ENCODE peak calls at places on chromosomes 1 and 21, in six cellular contexts. R is endothelial cell of umbilical vein, Y is GM12878, J is A549, X is K562, Q is HepG2. H is an unnamed sample.

GRCh38 chr1:44212355-44213221 is 683 bp upstream of the DMAP1 start:
- DNase-seq in R (no peak), Y (peak), J (no peak), X (peak), Q (no peak), H (peak)

GRCh38 chr1:111234866-111235265 is 7.4 kb downstream of the CHI3L2 start:
- DNase-seq in R (no peak), Y (no peak), J (peak), X (no peak), Q (no peak), H (no peak)

GRCh38 chr1:168243636-168244212 is 17.9 kb downstream of the SFT2D2 start:
- DNase-seq in R (no peak), Y (no peak), J (no peak), X (no peak), Q (no peak), H (no peak)

GRCh38 chr1:3195966-3196515 is 127.0 kb downstream of the PRDM16 start:
- DNase-seq in R (no peak), Y (no peak), J (no peak), X (no peak), Q (no peak), H (no peak)

GRCh38 chr1:18440385-18441226 is 40.1 kb upstream of the KLHDC7A start:
- DNase-seq in R (no peak), Y (no peak), J (no peak), X (no peak), Q (no peak), H (no peak)

GRCh38 chr1:61215676-61216289 is 133.4 kb downstream of the NFIA start:
- DNase-seq in R (no peak), Y (no peak), J (no peak), X (no peak), Q (peak), H (no peak)

GRCh38 chr21:42460391-42461184 is 35.4 kb downstream of the RSPH1 start:
- DNase-seq in R (no peak), Y (peak), J (no peak), X (no peak), Q (no peak), H (no peak)

GRCh38 chr1:155960081-155960745 is 18.1 kb downstream of the ARHGEF2 start:
- DNase-seq in R (no peak), Y (no peak), J (no peak), X (no peak), Q (no peak), H (no peak)

GRCh38 chr1:230867903-230868735 is at the start of gene C1orf198:
- DNase-seq in R (peak), Y (no peak), J (peak), X (peak), Q (peak), H (peak)

GRCh38 chr1:59771361-59771760 is 43.4 kb upstream of the HOOK1 start:
- DNase-seq in R (no peak), Y (no peak), J (no peak), X (no peak), Q (no peak), H (no peak)

GRCh38 chr1:59769412-59770095 is 45.2 kb upstream of the HOOK1 start:
- DNase-seq in R (no peak), Y (no peak), J (no peak), X (no peak), Q (no peak), H (no peak)

GRCh38 chr1:59766463-59766862 is 48.3 kb upstream of the HOOK1 start:
- DNase-seq in R (no peak), Y (no peak), J (no peak), X (no peak), Q (no peak), H (no peak)

GRCh38 chr1:59767119-59767518 is 47.6 kb upstream of the HOOK1 start:
- DNase-seq in R (peak), Y (no peak), J (no peak), X (no peak), Q (peak), H (no peak)

DNA sequence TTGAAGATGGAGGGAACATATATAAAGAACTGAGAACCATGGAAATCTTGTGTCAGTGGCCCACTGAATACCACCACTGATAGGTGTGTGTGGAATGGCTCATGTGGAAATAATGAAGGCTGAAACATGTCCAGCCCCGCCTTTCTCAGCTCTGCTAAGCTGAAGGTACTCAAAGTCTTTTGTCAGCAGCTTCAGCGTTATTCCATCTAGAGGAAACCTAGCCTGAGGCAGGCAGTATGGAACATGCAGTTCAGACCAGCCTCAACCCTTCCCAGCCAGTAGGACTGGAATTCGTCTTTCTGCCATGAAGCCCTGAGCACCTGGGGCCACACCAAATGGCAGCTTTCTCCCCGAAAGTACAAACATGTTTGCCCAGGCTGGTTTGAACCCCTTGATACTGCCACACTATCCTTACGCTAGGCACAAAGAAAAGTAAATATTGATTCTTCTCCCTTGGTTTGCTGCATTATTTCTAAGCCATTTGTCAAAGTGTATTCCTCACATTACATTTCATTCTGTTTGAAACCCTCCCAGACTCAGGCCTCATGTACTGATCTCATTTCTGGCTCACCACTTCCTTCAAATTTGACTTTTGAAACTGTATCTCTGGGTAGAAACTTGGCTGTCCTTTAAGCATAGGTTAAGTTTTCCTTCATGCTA is 45.9 kb upstream of the HOOK1 start:
- DNase-seq in R (no peak), Y (no peak), J (no peak), X (no peak), Q (peak), H (no peak)
- TF ChIP-seq MYC in R (no peak), Y (no peak), J (no peak), X (no peak), Q (no peak), H (no peak)

GRCh38 chr21:36055551-36055950 is 4.8 kb downstream of the SETD4 start:
- DNase-seq in R (no peak), Y (no peak), J (no peak), X (no peak), Q (no peak), H (no peak)

GRCh38 chr21:36063375-36064084 is 3.2 kb upstream of the SETD4 start:
- DNase-seq in R (no peak), Y (no peak), J (no peak), X (no peak), Q (no peak), H (no peak)

GRCh38 chr21:36061445-36061844 is 1.1 kb upstream of the SETD4 start:
- DNase-seq in R (no peak), Y (no peak), J (no peak), X (no peak), Q (no peak), H (no peak)

GRCh38 chr21:36060159-36060921 is at the start of gene SETD4:
- DNase-seq in R (peak), Y (peak), J (peak), X (peak), Q (peak), H (peak)

DNA sequence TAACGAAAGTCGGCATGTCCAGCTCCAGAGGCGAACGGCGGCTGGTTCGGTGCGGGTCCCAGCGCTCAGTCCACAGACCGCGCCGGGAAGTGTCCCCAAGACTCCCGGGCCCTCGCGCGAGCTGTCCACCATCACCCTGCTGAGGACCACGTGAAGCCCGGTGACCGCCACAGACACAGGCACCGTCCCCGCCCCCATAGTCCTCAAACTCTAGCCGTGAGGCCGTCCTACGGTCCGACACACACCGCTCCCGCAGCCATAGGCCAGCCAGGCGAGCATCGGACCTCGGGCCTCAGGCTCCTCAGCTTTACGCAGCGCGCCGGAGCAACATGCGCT is 535 bp downstream of the SETD4 start:
- DNase-seq in R (no peak), Y (no peak), J (no peak), X (peak), Q (no peak), H (peak)
- TF ChIP-seq MAX in R (no peak), Y (no peak), J (no peak), X (no peak), Q (peak), H (peak)

GRCh38 chr1:54819195-54819536 is 18.0 kb upstream of the TTC22 start:
- DNase-seq in R (no peak), Y (no peak), J (no peak), X (no peak), Q (no peak), H (no peak)
- TF ChIP-seq MYC in R (no peak), Y (no peak), J (no peak), X (no peak), Q (no peak), H (no peak)

GRCh38 chr1:190478193-190479007 is 736 bp upstream of the BRINP3 start:
- DNase-seq in R (peak), Y (no peak), J (peak), X (no peak), Q (no peak), H (peak)
- TF ChIP-seq MAX in R (no peak), Y (no peak), J (no peak), X (no peak), Q (no peak), H (no peak)

H was measured in NB4.